ENCODE peak calls at places on chromosome 12, in five cellular contexts. F is right lobe of liver, N is ascending aorta, A is astrocyte, E is cardiac muscle cell. Y is an unnamed sample. For H3K4me1, the result is how much of the 10 kb centered on the place peaks cover.

GRCh38 chr12:120439646-120440247 is 1.8 kb downstream of the COX6A1 start:
- DNase-seq in F (no peak), N (no peak), A (peak), E (peak), Y (peak)

GRCh38 chr12:130431176-130431575 is 93.5 kb downstream of the PIWIL1 start:
- DNase-seq in F (peak), N (no peak), A (no peak), E (no peak), Y (no peak)

GRCh38 chr12:127767631-127768030 is 499.3 kb upstream of the TMEM132C start:
- DNase-seq in F (no peak), N (no peak), A (no peak), E (no peak), Y (no peak)

GRCh38 chr12:34396861-34397590 is 374.7 kb downstream of the ALG10 start:
- DNase-seq in F (peak), N (peak), A (no peak), E (no peak), Y (peak)

GRCh38 chr12:58712981-58713380 is 207.3 kb downstream of the LRIG3 start:
- DNase-seq in F (no peak), N (no peak), A (no peak), E (no peak), Y (no peak)

GRCh38 chr12:117119592-117120198 is 20.5 kb upstream of the TESC start:
- DNase-seq in F (no peak), N (no peak), A (no peak), E (no peak), Y (peak)

GRCh38 chr12:22282283-22282682 is 52.2 kb downstream of the ST8SIA1 start:
- DNase-seq in F (no peak), N (no peak), A (peak), E (peak), Y (no peak)

GRCh38 chr12:59736786-59737185 is 141.0 kb downstream of the SLC16A7 start:
- DNase-seq in F (no peak), N (no peak), A (peak), E (peak), Y (no peak)

GRCh38 chr12:63907561-63907960 is 63.1 kb downstream of the SRGAP1 start:
- DNase-seq in F (no peak), N (no peak), A (no peak), E (no peak), Y (no peak)

GRCh38 chr12:84034891-84035290 is 877.7 kb downstream of the SLC6A15 start:
- DNase-seq in F (no peak), N (no peak), A (no peak), E (no peak), Y (no peak)

GRCh38 chr12:50665170-50665569 is 98.7 kb upstream of the ATF1 start:
- DNase-seq in F (no peak), N (no peak), A (no peak), E (no peak), Y (no peak)

GRCh38 chr12:17060260-17060659 is 454.3 kb upstream of the LMO3 start:
- DNase-seq in F (no peak), N (no peak), A (no peak), E (no peak), Y (no peak)

GRCh38 chr12:64494998-64495729 is 43.2 kb downstream of the TBK1 start:
- DNase-seq in F (no peak), N (no peak), A (no peak), E (no peak), Y (no peak)

GRCh38 chr12:2256453-2256852 is 203.7 kb downstream of the CACNA1C start:
- DNase-seq in F (no peak), N (no peak), A (peak), E (peak), Y (no peak)

GRCh38 chr12:94898388-94898787 is 105.1 kb downstream of the NDUFA12 start:
- DNase-seq in F (no peak), N (no peak), A (no peak), E (peak), Y (no peak)

GRCh38 chr12:55705802-55706402 is 1.8 kb downstream of the ITGA7 start:
- DNase-seq in F (no peak), N (no peak), A (no peak), E (no peak), Y (no peak)

GRCh38 chr12:54413284-54414190 is 5.5 kb downstream of the ITGA5 start:
- DNase-seq in F (peak), N (peak), A (peak), E (peak), Y (peak)

GRCh38 chr12:28108599-28108998 is 81.7 kb upstream of the CCDC91 start:
- DNase-seq in F (no peak), N (no peak), A (peak), E (peak), Y (no peak)

GRCh38 chr12:68180792-68181744 is 21.5 kb upstream of the IFNG start:
- DNase-seq in F (no peak), N (no peak), A (peak), E (peak), Y (no peak)

GRCh38 chr12:95325501-95325900 is 107.9 kb downstream of the VEZT start:
- DNase-seq in F (no peak), N (no peak), A (no peak), E (no peak), Y (no peak)

GRCh38 chr12:94286580-94287244 is 138.3 kb downstream of the PLXNC1 start:
- DNase-seq in F (no peak), N (no peak), A (no peak), E (no peak), Y (no peak)

GRCh38 chr12:116629451-116629850 is 70.3 kb downstream of the MAP1LC3B2 start:
- DNase-seq in F (no peak), N (no peak), A (no peak), E (no peak), Y (no peak)

GRCh38 chr12:113211160-113211559 is 10.1 kb upstream of the TPCN1 start:
- DNase-seq in F (no peak), N (no peak), A (no peak), E (no peak), Y (no peak)

GRCh38 chr12:93976024-93976423 is 172.4 kb upstream of the PLXNC1 start:
- DNase-seq in F (no peak), N (no peak), A (no peak), E (no peak), Y (no peak)

GRCh38 chr12:111024205-111024794 is 103.9 kb upstream of the MYL2 start:
- DNase-seq in F (peak), N (no peak), A (no peak), E (peak), Y (peak)

GRCh38 chr12:2339022-2339431 is 286.2 kb downstream of the CACNA1C start:
- DNase-seq in F (no peak), N (no peak), A (peak), E (peak), Y (no peak)

GRCh38 chr12:27762757-27763156 is 17.3 kb upstream of the KLHL42 start:
- DNase-seq in F (no peak), N (no peak), A (no peak), E (no peak), Y (no peak)

GRCh38 chr12:109804820-109805761 is 28.1 kb downstream of the TRPV4 start:
- DNase-seq in F (peak), N (no peak), A (peak), E (peak), Y (peak)

GRCh38 chr12:89544730-89545184 is 18.9 kb upstream of the POC1B start:
- DNase-seq in F (peak), N (no peak), A (peak), E (peak), Y (peak)

GRCh38 chr12:11785722-11786121 is 136.2 kb downstream of the ETV6 start:
- DNase-seq in F (no peak), N (no peak), A (peak), E (peak), Y (no peak)

GRCh38 chr12:24975425-24975824 is 26.5 kb upstream of the BCAT1 start:
- DNase-seq in F (no peak), N (no peak), A (peak), E (no peak), Y (no peak)

DNA sequence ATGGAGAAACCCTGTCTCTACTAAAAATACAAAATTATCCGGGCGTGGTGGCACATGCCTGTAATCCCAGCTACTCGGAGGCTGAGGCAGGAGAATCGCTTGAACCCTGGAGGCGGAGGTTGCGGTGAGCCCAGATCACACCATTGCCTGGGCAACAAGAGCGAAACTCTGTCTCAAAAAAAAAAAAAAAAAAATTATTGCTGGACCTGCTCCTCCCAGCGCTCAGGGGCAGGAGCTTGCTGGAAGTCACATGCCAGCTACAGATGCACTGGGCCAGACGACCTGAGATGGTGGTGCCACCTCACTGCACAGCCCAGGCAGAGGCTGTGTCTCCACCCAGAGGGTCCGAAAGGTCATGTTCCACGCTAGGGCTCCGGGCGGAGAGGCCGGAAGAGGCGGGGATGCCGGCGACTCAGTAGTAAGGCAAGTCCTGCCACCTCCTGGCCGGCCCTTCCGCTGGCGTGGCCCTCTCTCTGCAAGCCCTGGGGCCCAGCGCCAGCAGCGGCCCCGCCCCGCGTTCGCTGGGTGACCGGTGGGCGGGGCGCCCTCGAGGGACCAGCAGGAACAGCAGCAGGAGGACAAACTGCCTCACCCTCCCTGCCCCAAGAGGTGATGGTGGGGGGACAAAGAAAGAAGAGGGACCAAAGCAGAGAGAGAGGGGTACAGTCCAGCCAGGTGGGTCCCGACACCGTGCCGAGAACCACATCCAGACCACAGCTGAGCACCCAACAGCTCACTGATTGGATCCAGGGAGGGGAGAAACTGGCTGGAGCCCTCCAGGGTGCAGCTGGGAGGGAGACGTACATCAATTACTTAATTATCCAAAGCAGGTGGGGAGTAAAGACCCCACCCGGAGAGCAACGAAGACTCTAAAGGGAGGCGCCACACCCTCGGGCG is 3.6 kb upstream of the RHOF start:
- DNase-seq in F (peak), N (peak), A (peak), E (peak), Y (peak)
- TF ChIP-seq CTCF in F (peak), N (peak), A (no peak), E (peak), Y (peak)

GRCh38 chr12:62698701-62699101 is 232.1 kb downstream of the MON2 start:
- DNase-seq in F (no peak), N (no peak), A (peak), E (peak), Y (no peak)

GRCh38 chr12:62700091-62700490 is 233.5 kb downstream of the MON2 start:
- DNase-seq in F (no peak), N (no peak), A (no peak), E (no peak), Y (no peak)

GRCh38 chr12:62695696-62696095 is 229.1 kb downstream of the MON2 start:
- DNase-seq in F (no peak), N (no peak), A (no peak), E (no peak), Y (no peak)

GRCh38 chr12:62694632-62695031 is 228.0 kb downstream of the MON2 start:
- DNase-seq in F (no peak), N (no peak), A (no peak), E (no peak), Y (no peak)

DNA sequence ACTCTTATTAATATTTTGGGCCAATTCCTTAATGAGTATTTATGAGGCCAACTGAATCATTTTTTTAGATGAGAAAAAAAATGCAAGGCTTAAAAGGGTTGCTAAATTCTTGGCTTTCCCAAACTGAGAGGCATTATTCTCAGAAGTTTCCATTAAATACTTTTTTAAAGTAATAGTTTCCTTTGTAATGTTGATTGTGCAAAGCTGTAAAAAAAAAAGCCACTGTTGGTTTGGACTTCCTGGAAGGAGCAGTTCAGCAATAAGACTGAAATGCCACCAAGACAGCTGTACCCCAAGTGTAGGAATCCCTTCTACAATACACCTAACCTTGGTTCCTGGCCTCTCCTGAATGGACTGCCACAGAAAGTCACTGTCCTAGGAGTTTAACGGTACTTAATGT is 231.3 kb downstream of the MON2 start:
- DNase-seq in F (no peak), N (no peak), A (no peak), E (peak), Y (no peak)
- H3K4me1 ChIP-seq in F (under half), N (under half), A (half or more), E (under half), Y (under half)

GRCh38 chr12:97288526-97288925 is 174.1 kb upstream of the RMST start:
- DNase-seq in F (no peak), N (no peak), A (no peak), E (no peak), Y (no peak)

DNA sequence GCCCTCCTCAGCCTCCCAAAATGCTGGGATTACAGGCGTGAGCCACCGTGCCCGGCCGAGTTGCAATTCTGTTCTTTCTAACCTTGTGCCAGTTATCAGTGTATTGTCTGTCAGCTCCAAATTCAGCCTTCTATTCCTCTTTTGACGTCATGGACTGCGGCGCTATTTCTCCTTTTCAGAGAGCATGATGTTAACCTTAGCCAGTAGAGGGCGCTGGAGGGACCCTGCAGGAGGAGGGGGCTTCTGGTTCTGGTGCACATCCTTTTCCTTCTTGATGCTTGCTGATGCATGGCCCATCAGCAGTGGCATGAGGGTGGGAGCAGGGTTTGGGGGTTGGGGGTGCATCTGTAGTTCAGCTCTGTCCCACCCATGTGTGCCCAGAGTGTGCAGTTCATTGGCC is 179.3 kb upstream of the RMST start:
- DNase-seq in F (no peak), N (no peak), A (no peak), E (no peak), Y (no peak)
- TF ChIP-seq CTCF in F (no peak), N (no peak), A (no peak), E (no peak), Y (no peak)

GRCh38 chr12:57171668-57172067 is 24.2 kb upstream of the LRP1-AS start:
- DNase-seq in F (no peak), N (no peak), A (peak), E (peak), Y (no peak)
- H3K4me1 ChIP-seq in F (under half), N (under half), A (under half), E (under half), Y (under half)

DNA sequence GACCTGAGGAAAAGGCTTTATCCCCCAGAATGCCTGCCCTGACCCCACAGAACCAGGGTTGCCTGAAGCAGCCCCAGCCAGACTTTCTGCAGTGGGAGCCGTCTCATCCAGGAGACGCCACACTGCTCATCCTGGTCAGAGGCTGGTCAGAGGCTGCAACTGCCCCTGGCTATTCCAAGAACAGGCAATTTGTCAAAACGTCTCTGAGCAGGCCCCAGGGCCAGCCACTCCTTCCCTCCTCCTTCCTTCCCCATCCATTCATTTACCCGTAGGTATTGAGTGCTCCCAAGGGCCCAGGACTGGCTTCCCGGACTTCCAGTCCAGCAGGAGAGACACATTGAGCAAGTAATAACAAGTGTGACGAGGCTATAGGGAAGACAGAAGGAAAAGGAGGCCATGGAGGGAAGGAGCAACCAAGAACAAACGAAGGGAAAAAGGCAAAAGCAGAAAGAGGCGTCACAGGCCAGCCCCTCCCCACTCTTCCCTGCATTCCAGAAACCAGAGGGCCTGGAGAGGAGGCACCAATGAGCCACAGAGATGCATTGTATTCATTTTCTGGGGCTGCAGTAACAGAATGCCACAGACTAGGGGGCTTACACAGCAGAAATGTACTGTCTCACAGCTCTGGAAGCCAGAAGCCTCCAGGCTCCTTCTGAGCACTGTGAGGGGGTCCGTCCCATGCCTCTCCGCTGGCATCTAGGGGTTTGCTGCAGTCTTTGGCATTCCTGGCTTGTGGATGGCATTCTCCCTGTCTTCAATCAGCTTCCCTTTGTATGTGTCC is 21.0 kb upstream of the CD9 start:
- DNase-seq in F (no peak), N (no peak), A (peak), E (peak), Y (no peak)
- TF ChIP-seq CTCF in F (no peak), N (no peak), A (peak), E (peak), Y (peak)

GRCh38 chr12:104310751-104311297 is 7.3 kb downstream of the EID3 start:
- DNase-seq in F (no peak), N (no peak), A (no peak), E (no peak), Y (no peak)
- H3K4me1 ChIP-seq in F (under half), N (under half), A (under half), E (under half), Y (under half)

GRCh38 chr12:738712-739111 is 13.7 kb upstream of the WNK1 start:
- DNase-seq in F (no peak), N (no peak), A (no peak), E (no peak), Y (no peak)
- TF ChIP-seq CTCF in F (no peak), N (no peak), A (no peak), E (no peak), Y (no peak)

GRCh38 chr12:123061806-123062205 is 81.3 kb downstream of the ARL6IP4 start:
- DNase-seq in F (no peak), N (no peak), A (no peak), E (no peak), Y (no peak)
- H3K4me1 ChIP-seq in F (half or more), N (under half), A (under half), E (under half), Y (half or more)

GRCh38 chr12:26032719-26033241 is 74.3 kb downstream of the RASSF8 start:
- DNase-seq in F (no peak), N (no peak), A (peak), E (peak), Y (no peak)

GRCh38 chr12:26031814-26032213 is 73.3 kb downstream of the RASSF8 start:
- DNase-seq in F (no peak), N (no peak), A (no peak), E (no peak), Y (no peak)

GRCh38 chr12:26030371-26030770 is 71.9 kb downstream of the RASSF8 start:
- DNase-seq in F (no peak), N (no peak), A (no peak), E (no peak), Y (no peak)

GRCh38 chr12:26031318-26031717 is 72.8 kb downstream of the RASSF8 start:
- DNase-seq in F (no peak), N (no peak), A (no peak), E (no peak), Y (no peak)

GRCh38 chr12:26032290-26032689 is 73.8 kb downstream of the RASSF8 start:
- DNase-seq in F (no peak), N (no peak), A (no peak), E (no peak), Y (no peak)
- TF ChIP-seq CTCF in F (no peak), N (no peak), A (no peak), E (no peak), Y (no peak)

DNA sequence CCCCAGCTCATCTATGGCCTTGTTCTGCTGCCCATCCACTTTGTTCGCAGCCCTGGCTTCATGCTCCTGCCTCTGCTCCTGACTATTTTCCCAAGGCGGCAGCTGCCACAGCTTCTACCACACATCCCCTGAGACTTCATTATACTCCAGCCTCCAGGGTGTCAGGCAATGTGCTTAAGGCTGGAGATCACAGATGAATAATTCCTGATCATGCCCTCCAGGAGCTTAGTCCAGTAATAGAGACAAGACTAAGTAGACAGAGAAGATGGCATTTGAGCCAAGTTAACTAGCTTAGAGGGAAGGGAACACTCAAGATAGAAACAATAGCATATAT is 7.1 kb downstream of the TAPBPL start:
- DNase-seq in F (no peak), N (no peak), A (no peak), E (no peak), Y (no peak)
- H3K4me1 ChIP-seq in F (under half), N (under half), A (under half), E (under half), Y (under half)

Y was measured in upper lobe of right lung.